ENCODE peak calls at places on chromosome 15, in nine cellular contexts. B is left ventricle myocardium inferior, R is psoas muscle, K is substantia nigra, Z is tibial artery, U is OCI-LY7, I is endodermal cell, M is sigmoid colon, X is neuronal stem cell. V is an unnamed sample.

GRCh38 chr15:87707581-87708130 is 548.9 kb downstream of the NTRK3 start:
- DNase-seq in B (no peak), R (no peak), K (no peak), Z (no peak), U (no peak), I (no peak), M (no peak), X (no peak), V (no peak)

GRCh38 chr15:47673343-47673761 is 44.0 kb upstream of the SEMA6D start:
- DNase-seq in B (no peak), R (no peak), K (no peak), Z (no peak), U (no peak), I (peak), M (no peak), X (no peak), V (no peak)

GRCh38 chr15:89874926-89875564 is 18.7 kb downstream of the AP3S2 start:
- DNase-seq in B (peak), R (peak), K (peak), Z (peak), U (peak), I (peak), M (peak), X (peak), V (peak)

GRCh38 chr15:24766511-24767133 is 91.0 kb downstream of the NPAP1 start:
- DNase-seq in B (no peak), R (no peak), K (no peak), Z (no peak), U (no peak), I (no peak), M (no peak), X (no peak), V (no peak)

GRCh38 chr15:32643907-32644445 is 2.5 kb downstream of the SCG5 start:
- DNase-seq in B (no peak), R (no peak), K (no peak), Z (no peak), U (no peak), I (no peak), M (no peak), X (no peak), V (no peak)

GRCh38 chr15:101807345-101807945 is 4.1 kb downstream of the OR4F6 start:
- DNase-seq in B (no peak), R (no peak), K (no peak), Z (no peak), U (no peak), I (no peak), M (no peak), X (no peak), V (peak)

GRCh38 chr15:78329625-78330024 is 10.5 kb upstream of the CRABP1 start:
- DNase-seq in B (no peak), R (no peak), K (no peak), Z (no peak), U (no peak), I (no peak), M (no peak), X (no peak), V (no peak)

GRCh38 chr15:52709172-52709979 is 30.2 kb upstream of the ATOSA start:
- DNase-seq in B (no peak), R (no peak), K (no peak), Z (no peak), U (peak), I (peak), M (no peak), X (no peak), V (no peak)

GRCh38 chr15:44999105-44999504 is 23.9 kb upstream of the SORD start:
- DNase-seq in B (no peak), R (no peak), K (no peak), Z (no peak), U (no peak), I (no peak), M (no peak), X (no peak), V (no peak)

GRCh38 chr15:59017459-59017858 is 30.0 kb downstream of the RNF111 start:
- DNase-seq in B (no peak), R (no peak), K (no peak), Z (no peak), U (no peak), I (no peak), M (no peak), X (no peak), V (no peak)

GRCh38 chr15:78840661-78841060 is 29.4 kb upstream of the ADAMTS7 start:
- DNase-seq in B (no peak), R (no peak), K (no peak), Z (peak), U (peak), I (no peak), M (no peak), X (no peak), V (no peak)

GRCh38 chr15:31265871-31266711 is 60.5 kb upstream of the KLF13 start:
- DNase-seq in B (peak), R (peak), K (no peak), Z (peak), U (peak), I (peak), M (peak), X (no peak), V (peak)

GRCh38 chr15:92228830-92229229 is 164.9 kb upstream of the ST8SIA2 start:
- DNase-seq in B (no peak), R (no peak), K (no peak), Z (no peak), U (no peak), I (no peak), M (no peak), X (no peak), V (no peak)

GRCh38 chr15:51076898-51077564 is 17.7 kb downstream of the TNFAIP8L3 start:
- DNase-seq in B (peak), R (peak), K (peak), Z (peak), U (no peak), I (peak), M (peak), X (no peak), V (no peak)

GRCh38 chr15:25694238-25694584 is 168.9 kb downstream of the ATP10A start:
- DNase-seq in B (no peak), R (no peak), K (no peak), Z (peak), U (no peak), I (no peak), M (peak), X (no peak), V (no peak)

GRCh38 chr15:56811586-56811985 is 78.3 kb upstream of the ZNF280D start:
- DNase-seq in B (no peak), R (no peak), K (no peak), Z (no peak), U (no peak), I (no peak), M (no peak), X (no peak), V (no peak)
- H3K27ac ChIP-seq in B (peak), R (peak), K (no peak), Z (no peak), U (no peak), I (no peak), M (no peak), X (no peak), V (no peak)

GRCh38 chr15:42151012-42151615 is 5.3 kb downstream of the PLA2G4F start:
- DNase-seq in B (no peak), R (no peak), K (no peak), Z (no peak), U (no peak), I (peak), M (no peak), X (no peak), V (no peak)
- H3K27ac ChIP-seq in B (peak), R (peak), K (no peak), Z (no peak), U (no peak), I (no peak), M (no peak), X (no peak), V (no peak)

GRCh38 chr15:71572452-71573053 is 237.8 kb upstream of the NR2E3 start:
- DNase-seq in B (no peak), R (no peak), K (no peak), Z (no peak), U (no peak), I (peak), M (no peak), X (no peak), V (no peak)
- H3K27ac ChIP-seq in B (peak), R (no peak), K (no peak), Z (no peak), U (no peak), I (no peak), M (no peak), X (no peak), V (no peak)

GRCh38 chr15:95475067-95475466 is 855.4 kb upstream of the NR2F2 start:
- DNase-seq in B (no peak), R (no peak), K (no peak), Z (no peak), U (no peak), I (no peak), M (no peak), X (no peak), V (no peak)

GRCh38 chr15:95470997-95471692 is 859.4 kb upstream of the NR2F2 start:
- DNase-seq in B (no peak), R (no peak), K (no peak), Z (no peak), U (no peak), I (no peak), M (no peak), X (no peak), V (peak)

GRCh38 chr15:95468820-95469219 is 861.7 kb upstream of the NR2F2 start:
- DNase-seq in B (no peak), R (no peak), K (no peak), Z (no peak), U (no peak), I (no peak), M (no peak), X (no peak), V (no peak)

GRCh38 chr15:95469601-95470000 is 860.9 kb upstream of the NR2F2 start:
- DNase-seq in B (no peak), R (no peak), K (no peak), Z (no peak), U (no peak), I (no peak), M (no peak), X (no peak), V (no peak)

GRCh38 chr15:95470529-95470928 is 860.0 kb upstream of the NR2F2 start:
- DNase-seq in B (no peak), R (no peak), K (no peak), Z (no peak), U (no peak), I (no peak), M (no peak), X (no peak), V (no peak)
- H3K27ac ChIP-seq in B (peak), R (no peak), K (no peak), Z (peak), U (no peak), I (no peak), M (no peak), X (no peak), V (peak)

DNA sequence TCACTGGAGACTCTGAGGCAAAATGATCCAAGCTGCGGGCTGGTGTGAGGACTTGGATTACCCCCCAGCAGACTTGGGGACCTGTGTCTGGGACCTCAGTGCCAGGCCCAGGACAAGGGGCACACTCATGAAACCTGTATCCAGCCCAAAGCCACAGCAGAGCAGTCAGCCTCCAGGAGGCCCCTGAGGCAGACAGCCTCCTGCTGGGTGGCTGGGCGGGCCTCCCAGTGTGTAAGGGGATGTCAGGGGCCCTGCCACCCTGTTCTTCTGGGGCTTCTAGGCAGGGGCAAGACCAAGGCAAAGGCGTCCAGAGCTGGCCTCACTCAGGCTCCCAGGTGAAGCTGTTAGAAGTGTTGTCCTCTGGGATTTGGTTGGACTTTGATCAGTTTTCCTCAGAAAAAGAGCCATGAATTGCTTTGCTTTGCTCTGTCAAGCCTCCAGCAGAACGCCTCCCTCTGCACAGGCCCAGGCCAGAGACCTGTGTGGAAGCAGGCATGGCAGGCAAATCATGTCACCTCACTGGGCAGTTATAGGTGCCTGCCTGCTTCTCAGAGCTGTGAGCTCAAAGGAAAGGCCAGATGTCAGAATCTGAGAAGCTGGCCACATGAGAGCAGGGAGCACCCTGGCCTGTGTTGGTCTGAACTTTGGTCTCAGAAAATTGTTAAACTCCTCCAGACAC is 77.4 kb downstream of the SMAD6 start:
- DNase-seq in B (no peak), R (peak), K (no peak), Z (peak), U (no peak), I (no peak), M (peak), X (no peak), V (no peak)
- H3K27ac ChIP-seq in B (no peak), R (no peak), K (no peak), Z (peak), U (no peak), I (peak), M (no peak), X (no peak), V (peak)

GRCh38 chr15:40323239-40323952 is at the start of gene INAFM2:
- DNase-seq in B (peak), R (peak), K (peak), Z (peak), U (peak), I (peak), M (peak), X (peak), V (peak)
- H3K27ac ChIP-seq in B (peak), R (peak), K (peak), Z (peak), U (no peak), I (no peak), M (peak), X (no peak), V (peak)

DNA sequence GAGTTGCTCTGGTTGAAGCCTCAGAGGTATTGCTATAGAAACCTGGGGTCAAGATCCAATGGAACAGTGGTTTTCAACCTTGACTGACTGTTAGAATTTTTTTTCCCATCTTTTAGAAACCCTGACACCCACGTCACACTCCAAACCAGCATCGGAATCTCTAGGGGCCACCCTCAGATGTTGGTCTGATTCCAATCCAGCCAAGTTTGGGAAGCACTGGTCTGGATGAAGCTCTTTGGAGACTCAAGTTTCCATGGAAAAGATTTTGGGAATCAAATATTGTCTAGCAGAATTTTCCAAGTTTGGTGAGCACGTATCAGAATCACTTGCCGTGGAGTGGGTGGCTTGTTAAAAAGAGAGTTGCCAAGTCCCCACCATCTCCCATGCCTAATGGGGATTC is 103.8 kb downstream of the THSD4 start:
- DNase-seq in B (no peak), R (no peak), K (no peak), Z (no peak), U (no peak), I (no peak), M (no peak), X (no peak), V (no peak)
- H3K27ac ChIP-seq in B (peak), R (no peak), K (no peak), Z (peak), U (no peak), I (no peak), M (peak), X (no peak), V (peak)

GRCh38 chr15:75200391-75200764 is 1.3 kb upstream of the C15orf39 start:
- DNase-seq in B (no peak), R (no peak), K (no peak), Z (no peak), U (no peak), I (no peak), M (no peak), X (no peak), V (no peak)
- H3K27ac ChIP-seq in B (peak), R (no peak), K (no peak), Z (no peak), U (peak), I (no peak), M (no peak), X (no peak), V (no peak)

V was measured in SJSA1.